ENCODE peak calls at places on chromosome 17, in ten cellular contexts. P, T, A, X, K, B, N, W, Z and L are unnamed samples. For H3K4me1 and H3K36me3, the result is how much of the 10 kb centered on the place peaks cover.

GRCh38 chr17:62336527-62336926 is 43.8 kb upstream of the EFCAB3 start:
- DNase-seq in K (no peak), A (no peak), Z (no peak), N (no peak), T (no peak), X (no peak), W (no peak), P (no peak), B (no peak), L (no peak)

GRCh38 chr17:38750312-38751121 is 2.0 kb upstream of the PSMB3 start:
- DNase-seq in W (peak), X (peak), N (peak), A (no peak), T (peak), P (no peak), K (peak), B (no peak), Z (peak), L (peak)

GRCh38 chr17:40516581-40517285 is 15.3 kb upstream of the TNS4 start:
- DNase-seq in T (no peak), P (no peak), X (peak), W (peak), Z (peak), N (no peak), A (peak), K (no peak), B (peak), L (peak)

GRCh38 chr17:65142247-65142646 is 5.1 kb downstream of the RGS9 start:
- DNase-seq in Z (no peak), A (no peak), X (no peak), N (no peak), K (no peak), P (no peak), B (no peak), T (no peak), W (no peak), L (no peak)

GRCh38 chr17:72390675-72391501 is 270.1 kb downstream of the SOX9 start:
- DNase-seq in X (no peak), T (no peak), K (no peak), Z (peak), W (no peak), B (no peak), N (peak), P (no peak), A (no peak), L (no peak)

GRCh38 chr17:33012522-33013033 is 20.9 kb downstream of the SPACA3 start:
- DNase-seq in W (no peak), B (no peak), A (no peak), T (no peak), X (no peak), P (peak), Z (peak), N (peak), K (no peak), L (peak)

GRCh38 chr17:44105483-44105882 is 18.0 kb downstream of the HDAC5 start:
- DNase-seq in Z (no peak), A (no peak), W (no peak), P (no peak), X (no peak), N (no peak), K (no peak), B (no peak), T (no peak), L (peak)

GRCh38 chr17:65287040-65287439 is 149.9 kb downstream of the RGS9 start:
- DNase-seq in Z (no peak), A (no peak), W (no peak), T (no peak), N (peak), K (no peak), B (no peak), P (no peak), X (no peak), L (peak)

GRCh38 chr17:40284085-40284713 is 3.5 kb upstream of the CDC6 start:
- DNase-seq in T (no peak), X (peak), P (peak), Z (peak), N (peak), B (no peak), A (peak), W (no peak), K (no peak), L (no peak)

GRCh38 chr17:20284018-20284417 is 183.3 kb downstream of the LGALS9B start:
- DNase-seq in A (no peak), X (no peak), W (no peak), K (peak), B (no peak), N (peak), T (peak), P (no peak), Z (no peak), L (peak)

GRCh38 chr17:7606280-7606679 is 8.4 kb downstream of the FXR2 start:
- DNase-seq in T (no peak), X (no peak), K (no peak), A (no peak), W (no peak), N (no peak), Z (no peak), B (no peak), P (no peak), L (no peak)

GRCh38 chr17:67385122-67385988 is 8.3 kb downstream of the PITPNC1 start:
- DNase-seq in X (no peak), B (no peak), T (no peak), N (no peak), A (no peak), P (no peak), Z (no peak), W (no peak), K (no peak), L (peak)

GRCh38 chr17:58538801-58539410 is 24.5 kb upstream of the MTMR4 start:
- DNase-seq in W (no peak), K (no peak), P (no peak), X (no peak), Z (no peak), T (no peak), A (no peak), B (no peak), N (no peak), L (no peak)
- H3K4me1 ChIP-seq in W (under half), K (under half), P (under half), X (under half), Z (under half), T (under half), A (under half), B (under half), N (under half), L (under half)

GRCh38 chr17:22266231-22266630 is 573.9 kb downstream of the KCNJ18 start:
- DNase-seq in N (no peak), W (no peak), T (no peak), Z (no peak), B (no peak), K (no peak), X (no peak), A (no peak), P (no peak), L (no peak)

GRCh38 chr17:22267019-22267418 is 574.7 kb downstream of the KCNJ18 start:
- DNase-seq in P (no peak), A (no peak), B (no peak), X (no peak), W (no peak), T (no peak), K (no peak), Z (no peak), N (no peak), L (no peak)

GRCh38 chr17:22268214-22268911 is 576.0 kb downstream of the KCNJ18 start:
- DNase-seq in N (no peak), W (no peak), K (no peak), B (no peak), T (no peak), P (no peak), A (no peak), X (no peak), Z (no peak), L (no peak)

GRCh38 chr17:22270381-22270780 is 578.1 kb downstream of the KCNJ18 start:
- DNase-seq in B (no peak), W (no peak), T (no peak), A (no peak), K (no peak), N (no peak), P (no peak), X (no peak), Z (no peak), L (no peak)

DNA sequence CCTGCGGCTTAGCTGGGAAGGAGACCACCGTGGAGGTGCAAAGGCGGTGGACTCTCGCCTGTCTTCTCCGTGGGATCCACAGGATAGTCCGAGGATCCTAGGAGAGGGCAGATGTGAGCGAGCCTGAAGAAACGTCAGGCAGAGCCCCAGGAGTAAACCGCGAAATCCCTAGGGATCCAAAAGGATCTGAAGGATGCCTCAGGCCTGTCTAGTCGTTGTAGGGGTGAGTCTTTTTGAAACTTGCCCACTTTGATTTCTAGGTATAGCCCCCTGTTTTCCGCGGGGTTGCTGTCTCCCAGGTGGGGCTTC is 576.5 kb downstream of the KCNJ18 start:
- DNase-seq in A (no peak), T (no peak), W (no peak), P (no peak), N (no peak), X (no peak), Z (no peak), B (no peak), K (no peak), L (no peak)
- H3K36me3 ChIP-seq in A (under half), T (under half), W (under half), P (under half), N (under half), X (under half), Z (under half), B (under half), K (under half), L (under half)

GRCh38 chr17:48606892-48607241 is 2.1 kb upstream of the HOXB6 start:
- DNase-seq in P (no peak), B (no peak), X (no peak), T (no peak), W (no peak), K (no peak), Z (no peak), A (no peak), N (no peak), L (no peak)
- H3K9ac ChIP-seq in P (no peak), B (no peak), X (no peak), T (no peak), W (no peak), K (no peak), Z (no peak), A (no peak), N (no peak), L (no peak)

GRCh38 chr17:1558401-1558800 is 4.2 kb downstream of the PITPNA start:
- DNase-seq in A (no peak), X (no peak), K (no peak), N (no peak), W (no peak), Z (no peak), T (no peak), B (no peak), P (no peak), L (no peak)

GRCh38 chr17:1557355-1558095 is 5.1 kb downstream of the PITPNA start:
- DNase-seq in B (no peak), P (peak), K (no peak), A (no peak), Z (no peak), X (peak), N (peak), T (no peak), W (no peak), L (no peak)

GRCh38 chr17:1559743-1560581 is 2.6 kb downstream of the PITPNA start:
- DNase-seq in P (no peak), X (peak), Z (no peak), A (no peak), T (no peak), K (no peak), W (no peak), N (no peak), B (no peak), L (no peak)

GRCh38 chr17:1560582-1561170 is 1.9 kb downstream of the PITPNA start:
- DNase-seq in K (no peak), Z (no peak), T (no peak), P (no peak), B (no peak), W (no peak), N (no peak), A (no peak), X (no peak), L (no peak)

GRCh38 chr17:1559047-1559742 is 3.4 kb downstream of the PITPNA start:
- DNase-seq in N (no peak), X (no peak), K (no peak), B (no peak), P (no peak), T (peak), A (no peak), W (no peak), Z (no peak), L (no peak)
- H3K4me1 ChIP-seq in N (under half), X (under half), K (under half), B (under half), P (under half), T (under half), A (under half), W (under half), Z (under half), L (under half)

DNA sequence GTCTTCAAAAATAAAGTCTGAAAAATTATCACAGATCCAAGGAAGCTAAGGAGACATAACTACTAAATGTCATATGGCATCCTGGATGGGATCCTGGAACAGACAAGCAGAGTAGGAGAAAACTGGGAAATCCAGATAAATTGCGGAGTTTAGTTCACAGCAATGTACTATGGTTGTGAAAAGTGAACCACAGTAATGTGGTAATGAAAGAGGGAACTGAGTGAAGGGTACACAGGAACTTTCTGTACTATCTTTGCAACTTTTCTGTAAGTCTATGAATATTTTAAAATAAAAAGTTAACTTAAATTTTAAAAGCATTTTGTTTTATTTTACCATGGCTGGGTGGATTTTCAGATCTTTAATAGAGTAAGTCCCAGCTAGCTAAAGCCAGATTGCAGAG is 16.3 kb downstream of the SLFN12L start:
- DNase-seq in A (no peak), N (no peak), X (no peak), B (no peak), K (no peak), T (no peak), W (no peak), Z (no peak), P (no peak), L (no peak)
- H3K36me3 ChIP-seq in A (under half), N (under half), X (under half), B (under half), K (under half), T (under half), W (under half), Z (under half), P (under half), L (under half)

DNA sequence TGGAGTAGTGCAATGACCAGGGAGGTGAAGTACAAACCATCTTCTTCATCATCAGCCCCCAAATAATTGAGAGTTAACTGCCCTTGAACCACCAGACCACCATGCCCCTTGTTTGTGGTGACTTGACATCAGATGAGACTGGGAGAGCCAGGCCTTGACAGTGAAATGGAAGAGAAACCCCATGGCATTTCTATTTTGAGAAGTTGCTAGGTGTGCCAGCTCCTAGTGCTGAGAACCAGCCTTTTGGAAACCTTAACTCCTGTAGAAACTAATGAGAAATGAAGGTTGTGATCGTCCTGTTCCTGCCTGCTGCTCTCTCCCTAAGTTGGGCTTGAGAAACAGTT is 2.8 kb downstream of the TMEM94 start:
- DNase-seq in A (no peak), B (no peak), P (no peak), N (no peak), T (no peak), X (no peak), W (no peak), K (no peak), Z (no peak), L (no peak)
- H3K9ac ChIP-seq in A (no peak), B (no peak), P (no peak), N (no peak), T (no peak), X (peak), W (no peak), K (no peak), Z (peak), L (no peak)

GRCh38 chr17:36747861-36748260 is 146.5 kb downstream of the MRM1 start:
- DNase-seq in T (no peak), N (no peak), K (no peak), Z (no peak), A (no peak), P (no peak), X (no peak), B (no peak), W (no peak), L (no peak)
- H3K4me1 ChIP-seq in T (under half), N (under half), K (under half), Z (under half), A (under half), P (under half), X (under half), B (under half), W (under half), L (under half)

GRCh38 chr17:42284566-42284965 is 3.7 kb upstream of the STAT5A start:
- DNase-seq in W (no peak), K (no peak), Z (no peak), A (no peak), X (no peak), B (no peak), T (no peak), N (no peak), P (no peak), L (peak)

GRCh38 chr17:42285346-42286050 is 2.8 kb upstream of the STAT5A start:
- DNase-seq in X (no peak), N (no peak), Z (no peak), P (no peak), A (no peak), T (no peak), W (no peak), K (no peak), B (no peak), L (peak)

GRCh38 chr17:42287305-42288077 is 807 bp upstream of the STAT5A start:
- DNase-seq in K (no peak), X (peak), A (no peak), T (no peak), B (peak), P (peak), N (no peak), W (no peak), Z (no peak), L (peak)

GRCh38 chr17:42288078-42288984 is at the start of gene STAT5A:
- DNase-seq in Z (no peak), W (peak), P (peak), K (no peak), N (peak), T (peak), B (no peak), X (peak), A (no peak), L (peak)

GRCh38 chr17:42286411-42287295 is 1.6 kb upstream of the STAT5A start:
- DNase-seq in T (no peak), K (no peak), A (no peak), Z (no peak), B (no peak), X (peak), N (no peak), W (no peak), P (no peak), L (peak)
- H3K36me3 ChIP-seq in T (under half), K (under half), A (under half), Z (under half), B (under half), X (under half), N (under half), W (under half), P (under half), L (under half)

GRCh38 chr17:10196384-10196783 is 2.0 kb downstream of the GAS7 start:
- DNase-seq in Z (no peak), W (no peak), T (no peak), B (no peak), A (no peak), P (no peak), K (no peak), X (no peak), N (no peak), L (no peak)
- H3K9ac ChIP-seq in Z (no peak), W (no peak), T (no peak), B (no peak), A (no peak), P (no peak), K (no peak), X (no peak), N (no peak), L (no peak)